ENCODE peak calls at places on chromosomes 5 and 9, in five cellular contexts. B is H9, Z is H1, N is mesenchymal stem cell, Y is trophoblast cell. L is an unnamed sample.

GRCh38 chr5:175746851-175747250 is 89.0 kb downstream of the HRH2 start:
- DNase-seq in Z (no peak), Y (no peak), N (peak), B (peak), L (peak)

GRCh38 chr9:21513431-21513830 is 31.3 kb upstream of the IFNE start:
- DNase-seq in Y (no peak), Z (no peak), N (no peak), B (no peak), L (no peak)

GRCh38 chr9:962023-962422 is 14.4 kb upstream of the DMRT3 start:
- DNase-seq in Y (no peak), N (no peak), Z (no peak), B (no peak), L (no peak)

GRCh38 chr9:133705576-133705975 is 32.6 kb downstream of the SARDH start:
- DNase-seq in N (no peak), Z (no peak), Y (no peak), B (no peak), L (no peak)

GRCh38 chr5:83554133-83554532 is 82.6 kb downstream of the VCAN start:
- DNase-seq in Y (no peak), B (no peak), N (no peak), Z (no peak), L (no peak)

GRCh38 chr5:537621-538071 is 13.4 kb upstream of the SLC9A3 start:
- DNase-seq in Y (no peak), N (no peak), B (no peak), Z (no peak), L (no peak)

GRCh38 chr9:13431137-13431536 is 151.6 kb upstream of the MPDZ start:
- DNase-seq in Y (no peak), B (peak), Z (no peak), N (no peak), L (no peak)

GRCh38 chr5:125196479-125197183 is 450.2 kb upstream of the ZNF608 start:
- DNase-seq in Y (no peak), Z (no peak), N (no peak), B (no peak), L (peak)

GRCh38 chr5:24621809-24622208 is 23.0 kb downstream of the CDH10 start:
- DNase-seq in B (no peak), N (peak), Z (no peak), Y (no peak), L (no peak)

GRCh38 chr5:25056846-25057245 is 412.1 kb upstream of the CDH10 start:
- DNase-seq in Y (no peak), B (no peak), N (peak), Z (no peak), L (no peak)

GRCh38 chr9:101512116-101512515 is 21.5 kb upstream of the RNF20 start:
- DNase-seq in Y (no peak), N (no peak), Z (no peak), B (no peak), L (no peak)

GRCh38 chr9:31388660-31389059 is 995.8 kb upstream of the ACO1 start:
- DNase-seq in N (no peak), B (no peak), Y (no peak), Z (no peak), L (no peak)

GRCh38 chr5:148733601-148734438 is 79.5 kb upstream of the HTR4 start:
- DNase-seq in Z (peak), N (peak), B (peak), Y (peak), L (peak)

GRCh38 chr9:127903557-127904475 is 4.4 kb upstream of the ST6GALNAC6 start:
- DNase-seq in Y (no peak), N (peak), B (peak), Z (peak), L (no peak)

GRCh38 chr9:135083831-135084230 is 3.6 kb upstream of the OLFM1 start:
- DNase-seq in Y (no peak), N (no peak), B (no peak), Z (no peak), L (no peak)

GRCh38 chr5:132215329-132215728 is 12.3 kb downstream of the P4HA2 start:
- DNase-seq in N (peak), Y (no peak), Z (no peak), B (no peak), L (no peak)

GRCh38 chr5:132635873-132636272 is 22.1 kb upstream of the IL13 start:
- DNase-seq in N (no peak), Z (no peak), B (no peak), Y (no peak), L (no peak)

GRCh38 chr9:91718071-91718470 is 232.0 kb downstream of the ROR2 start:
- DNase-seq in Z (no peak), N (no peak), B (no peak), Y (no peak), L (no peak)

GRCh38 chr9:4994166-4994890 is 9.3 kb downstream of the JAK2 start:
- DNase-seq in Z (no peak), N (no peak), B (no peak), Y (no peak), L (no peak)

GRCh38 chr9:115668506-115668905 is 485.1 kb upstream of the PAPPA start:
- DNase-seq in Y (peak), B (no peak), N (peak), Z (no peak), L (no peak)

DNA sequence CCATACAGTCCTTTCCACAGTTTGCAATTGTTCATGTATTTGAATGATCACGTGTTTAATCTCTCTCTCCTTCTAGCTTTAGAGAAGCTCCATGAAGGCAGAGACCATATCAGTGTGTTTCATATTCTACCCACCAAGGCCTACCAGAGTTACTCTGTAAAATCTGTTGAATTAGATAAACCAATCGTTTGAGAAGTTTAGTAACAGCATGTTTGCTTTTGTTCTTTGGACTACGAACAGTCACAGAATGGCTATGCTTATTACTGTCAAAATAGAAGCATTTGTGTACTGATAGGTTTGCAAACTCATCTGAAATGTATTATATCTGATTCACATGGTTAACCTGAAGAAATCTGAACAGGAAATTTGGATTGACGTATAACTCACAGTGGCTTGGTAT is 93.8 kb downstream of the ITGA1 start:
- DNase-seq in Z (no peak), B (no peak), N (no peak), Y (no peak), L (no peak)
- H2BK12ac ChIP-seq in Z (no peak), B (no peak), N (no peak), Y (no peak), L (no peak)

GRCh38 chr9:89888677-89889076 is 283.9 kb downstream of the GADD45G start:
- DNase-seq in N (no peak), Z (no peak), B (no peak), Y (no peak), L (no peak)
- H3K23ac ChIP-seq in N (no peak), Z (no peak), B (no peak), Y (no peak), L (no peak)

DNA sequence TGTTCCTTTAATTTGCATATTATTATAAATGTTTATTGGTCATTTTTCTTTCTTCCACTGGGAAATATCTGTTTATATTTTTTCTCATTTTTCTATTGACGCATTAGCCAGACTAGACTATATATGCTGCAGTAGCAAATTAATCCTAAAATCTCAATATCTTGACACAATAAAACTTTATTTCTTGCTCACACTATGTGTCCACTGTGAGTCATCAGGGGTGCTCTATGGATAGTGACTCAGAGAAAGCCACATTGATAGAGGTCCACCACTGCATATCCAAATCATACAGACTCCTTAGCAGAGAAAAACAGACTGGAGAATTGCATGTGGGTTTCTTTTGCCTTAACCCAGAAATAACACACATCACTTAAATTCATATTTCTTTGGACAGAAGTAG is 20.8 kb downstream of the OR1L3 start:
- DNase-seq in N (no peak), B (no peak), Z (no peak), Y (no peak), L (no peak)
- H2BK12ac ChIP-seq in N (no peak), B (no peak), Z (no peak), Y (no peak), L (no peak)

DNA sequence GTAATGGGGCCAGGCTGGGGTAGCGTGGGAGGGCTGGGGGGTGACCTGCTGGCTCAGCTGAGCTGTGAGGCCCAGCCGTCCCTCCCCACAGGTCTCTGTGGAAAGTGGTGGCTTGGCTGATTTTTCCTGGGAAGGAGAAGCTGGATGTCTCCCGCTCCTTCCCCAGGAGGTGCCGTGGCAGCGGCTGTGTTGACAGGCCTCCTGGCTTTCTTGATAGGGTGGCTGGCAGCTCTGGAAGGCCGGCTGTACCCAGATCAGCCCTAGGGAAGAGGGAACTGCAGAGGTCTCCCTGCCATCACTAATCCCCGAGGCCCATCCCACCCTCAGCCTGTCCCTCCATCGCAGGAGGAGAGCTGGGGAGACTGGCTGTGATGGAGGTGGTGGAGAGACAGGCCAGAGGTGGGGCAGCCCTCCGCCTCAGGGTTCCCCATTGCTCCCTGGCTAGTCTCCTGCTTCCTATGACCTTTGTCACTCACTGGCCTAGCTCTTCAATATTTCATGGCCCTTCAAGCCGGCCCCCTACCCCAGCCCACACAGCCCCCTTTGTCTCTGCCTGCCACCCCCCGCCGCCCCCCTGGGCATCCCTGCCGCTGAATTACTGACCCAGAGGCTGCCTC is 6.8 kb downstream of the CXXC5 start:
- DNase-seq in Y (no peak), Z (no peak), N (peak), B (no peak), L (no peak)
- H3K23ac ChIP-seq in Y (no peak), Z (no peak), N (peak), B (no peak), L (no peak)

DNA sequence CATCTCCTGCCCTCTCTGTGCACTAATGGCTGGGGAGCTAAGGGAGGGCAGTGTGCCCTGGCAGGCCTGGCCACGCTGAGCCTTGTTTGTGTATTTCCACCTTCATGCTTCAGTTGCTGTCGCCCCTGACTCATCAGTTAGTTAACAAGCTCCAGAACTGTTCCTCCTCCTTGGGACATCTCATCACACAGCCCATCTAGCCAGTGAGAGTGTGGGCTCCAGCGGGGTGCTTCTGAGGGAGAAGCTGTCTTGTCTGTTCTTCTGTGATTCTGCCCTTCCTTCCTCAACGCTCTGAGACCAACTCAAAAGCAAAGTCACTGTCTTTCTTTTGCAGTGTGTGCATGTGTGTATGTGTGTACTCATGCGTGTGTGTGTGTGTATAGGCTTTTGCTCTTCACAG is 58.3 kb upstream of the CPEB4 start:
- DNase-seq in Z (no peak), Y (no peak), B (no peak), N (peak), L (no peak)
- H2BK12ac ChIP-seq in Z (no peak), Y (peak), B (no peak), N (no peak), L (no peak)

GRCh38 chr9:37998881-37999311 is 70.1 kb downstream of the SHB start:
- DNase-seq in Y (no peak), N (peak), Z (no peak), B (no peak), L (no peak)
- H3K23ac ChIP-seq in Y (no peak), N (peak), Z (no peak), B (no peak), L (no peak)

GRCh38 chr9:97462159-97462558 is 39.3 kb upstream of the TMOD1 start:
- DNase-seq in N (no peak), Z (no peak), Y (no peak), B (no peak), L (no peak)
- H2BK12ac ChIP-seq in N (no peak), Z (no peak), Y (no peak), B (no peak), L (no peak)

GRCh38 chr5:135210286-135211055 is 176.4 kb upstream of the PITX1 start:
- DNase-seq in Y (no peak), N (no peak), Z (no peak), B (peak), L (no peak)
- H3K23ac ChIP-seq in Y (no peak), N (no peak), Z (no peak), B (no peak), L (no peak)

GRCh38 chr5:180334176-180334575 is 19.0 kb downstream of the GFPT2 start:
- DNase-seq in N (no peak), B (no peak), Z (no peak), Y (no peak), L (no peak)

GRCh38 chr5:180336234-180337020 is 16.7 kb downstream of the GFPT2 start:
- DNase-seq in N (no peak), B (no peak), Y (no peak), Z (no peak), L (no peak)

GRCh38 chr5:180333661-180334060 is 19.5 kb downstream of the GFPT2 start:
- DNase-seq in B (no peak), Z (no peak), N (peak), Y (no peak), L (no peak)

GRCh38 chr5:180334751-180335613 is 18.2 kb downstream of the GFPT2 start:
- DNase-seq in B (no peak), Z (no peak), Y (no peak), N (no peak), L (no peak)

DNA sequence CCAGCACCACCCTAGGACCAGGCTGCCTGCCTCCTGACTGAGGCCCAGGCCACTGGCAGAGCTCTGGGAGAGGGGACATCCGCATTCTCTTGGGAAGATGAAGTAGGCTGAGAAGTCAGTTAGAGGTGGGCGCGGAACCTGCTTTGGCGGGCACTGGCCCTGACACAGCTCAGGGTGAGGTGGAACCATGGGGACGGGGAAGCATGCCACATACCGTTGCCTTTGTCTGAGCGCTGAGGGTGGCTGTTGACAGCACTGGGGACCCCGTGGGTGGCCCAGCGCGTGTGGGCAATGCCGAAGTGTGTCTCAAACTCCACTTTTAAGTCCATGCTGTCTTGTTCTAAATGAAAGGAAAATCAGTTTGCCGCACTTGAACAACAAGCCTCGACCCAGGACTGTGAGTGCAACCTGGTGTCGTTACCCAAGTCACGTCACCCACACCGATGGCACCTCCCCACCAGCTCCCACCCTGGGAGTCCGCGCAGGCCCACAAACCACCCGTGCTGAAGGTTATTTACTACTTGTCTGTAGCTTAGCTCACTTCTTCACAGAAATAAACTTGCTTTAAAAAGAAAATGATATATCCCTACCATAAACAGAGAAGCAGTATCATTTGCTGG is 17.4 kb downstream of the GFPT2 start:
- DNase-seq in Z (no peak), N (no peak), B (no peak), Y (no peak), L (no peak)
- H2BK12ac ChIP-seq in Z (no peak), N (no peak), B (no peak), Y (no peak), L (no peak)

L was measured in neuronal stem cell.